ENCODE peak calls at places on chromosomes 3 and 15, in nine cellular contexts. Y is mammary epithelial cell, X is endodermal cell, C is gastrocnemius medialis, O is suprapubic skin, S is ovary, W is neuronal stem cell, N is colonic mucosa, H is lung. M is an unnamed sample.

GRCh38 chr3:186472466-186473008 is 71.6 kb downstream of the CRYGS start:
- DNase-seq in X (no peak), Y (no peak), N (no peak), H (no peak), C (no peak), W (no peak), S (no peak), O (no peak), M (no peak)

GRCh38 chr3:51796859-51797258 is 17.8 kb upstream of the IQCF6 start:
- DNase-seq in W (no peak), Y (peak; percentile 30), N (no peak), X (no peak), C (no peak), S (no peak), H (no peak), O (no peak), M (no peak)

GRCh38 chr3:126474498-126475410 is 937 bp downstream of the ZXDC start:
- DNase-seq in X (peak; percentile 81), O (peak; percentile 75), Y (peak; percentile 40), N (peak; percentile 42), C (peak; percentile 66), W (peak; percentile 30), H (peak; percentile 56), S (peak; percentile 27), M (peak; percentile 30)

GRCh38 chr3:169028716-169029115 is 634.8 kb downstream of the MECOM start:
- DNase-seq in C (no peak), H (no peak), X (no peak), N (no peak), O (no peak), Y (peak; percentile 85), S (no peak), W (no peak), M (no peak)

GRCh38 chr3:38153986-38154608 is 11.2 kb upstream of the OXSR1 start:
- DNase-seq in O (no peak), N (no peak), W (no peak), C (no peak), S (no peak), X (no peak), H (no peak), Y (peak; percentile 94), M (no peak)

GRCh38 chr3:159904455-159904854 is 84.2 kb upstream of the IL12A start:
- DNase-seq in C (no peak), N (no peak), Y (no peak), H (no peak), X (no peak), S (no peak), O (no peak), W (no peak), M (no peak)

GRCh38 chr3:122502139-122502538 is 12.6 kb downstream of the KPNA1 start:
- DNase-seq in N (no peak), C (no peak), H (no peak), X (no peak), W (no peak), Y (no peak), O (no peak), S (no peak), M (no peak)

GRCh38 chr15:68227806-68228142 is 1.8 kb downstream of the CLN6 start:
- DNase-seq in Y (no peak), S (no peak), C (no peak), X (no peak), W (no peak), N (no peak), O (peak; percentile 46), H (no peak), M (no peak)

GRCh38 chr3:153166206-153166605 is 4.2 kb downstream of the RAP2B start:
- DNase-seq in N (no peak), S (no peak), W (no peak), H (no peak), Y (peak; percentile 50), O (no peak), C (no peak), X (no peak), M (no peak)

GRCh38 chr3:55481067-55481917 is 5.8 kb downstream of the WNT5A start:
- DNase-seq in X (peak; percentile 69), C (no peak), H (no peak), S (peak; percentile 45), W (peak; percentile 14), N (peak; percentile 30), O (peak; percentile 61), Y (no peak), M (no peak)

GRCh38 chr3:160296591-160296990 is 71.4 kb downstream of the C3orf80 start:
- DNase-seq in S (no peak), N (no peak), H (no peak), Y (no peak), W (no peak), C (no peak), O (no peak), X (no peak), M (no peak)

GRCh38 chr3:156682491-156682890 is 8.1 kb downstream of the TIPARP start:
- DNase-seq in Y (no peak), H (no peak), N (no peak), W (no peak), O (no peak), X (no peak), C (no peak), S (no peak), M (peak; percentile 16)

DNA sequence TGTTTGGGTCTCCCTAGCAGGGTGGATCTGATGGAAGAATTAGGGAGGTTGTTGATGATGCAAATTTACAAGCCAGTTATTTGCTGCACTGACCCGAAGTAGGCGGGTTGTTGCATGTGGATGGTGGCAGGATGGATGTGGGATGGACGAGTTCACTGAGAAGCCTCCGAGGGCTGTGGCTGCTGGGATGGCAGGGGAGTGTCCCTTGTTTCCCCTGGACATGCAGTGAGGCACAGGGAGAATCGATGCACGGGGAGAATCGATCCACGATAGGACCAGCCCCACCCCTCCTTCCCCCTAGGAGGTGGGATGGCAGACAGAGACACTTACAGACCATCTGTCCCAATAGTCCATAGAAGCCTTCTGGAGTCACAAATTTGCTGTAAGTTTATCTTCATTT is 31.0 kb upstream of the KLF13 start:
- DNase-seq in H (peak; percentile 13), O (peak; percentile 42), X (no peak), W (no peak), C (no peak), Y (no peak), N (no peak), S (no peak), M (no peak)
- H3K27ac ChIP-seq in H (no peak overlapping the region), O (no peak overlapping the region), X (no peak overlapping the region), W (no peak overlapping the region), C (no peak overlapping the region), Y (no peak overlapping the region), N (no peak overlapping the region), S (no peak overlapping the region), M (no peak overlapping the region)

GRCh38 chr3:143414571-143415253 is 295.1 kb downstream of the CHST2 start:
- DNase-seq in W (no peak), H (no peak), O (no peak), C (no peak), N (no peak), S (no peak), Y (no peak), X (no peak), M (no peak)

GRCh38 chr3:143408771-143409170 is 289.2 kb downstream of the CHST2 start:
- DNase-seq in Y (no peak), W (no peak), N (no peak), O (no peak), C (no peak), S (no peak), H (no peak), X (no peak), M (no peak)

GRCh38 chr3:143412084-143412483 is 292.5 kb downstream of the CHST2 start:
- DNase-seq in W (no peak), C (no peak), Y (no peak), S (no peak), H (no peak), O (no peak), N (no peak), X (no peak), M (no peak)

GRCh38 chr3:143416229-143416628 is 296.7 kb downstream of the CHST2 start:
- DNase-seq in W (no peak), H (no peak), N (no peak), X (no peak), O (no peak), S (no peak), C (no peak), Y (no peak), M (no peak)

DNA sequence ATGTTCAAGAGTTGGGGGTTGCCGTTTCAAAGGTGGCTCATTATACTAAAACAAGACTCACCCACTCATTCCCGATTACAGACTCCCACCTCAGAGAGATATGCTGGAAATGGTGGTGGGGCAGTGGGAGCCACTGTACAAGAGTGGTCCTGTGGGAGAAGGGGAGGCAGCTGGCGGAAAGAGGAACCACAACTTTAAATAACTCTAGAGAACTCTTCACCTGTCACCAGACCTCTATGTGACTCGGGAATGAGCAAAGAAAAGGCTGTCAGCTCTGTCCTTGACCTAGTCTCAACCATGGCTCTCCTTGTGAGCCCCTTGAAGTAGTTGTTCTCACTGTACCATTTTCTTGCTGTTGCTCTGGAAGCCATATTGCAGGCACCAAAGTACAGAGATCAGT is 293.8 kb downstream of the CHST2 start:
- DNase-seq in C (no peak), N (no peak), W (no peak), Y (no peak), S (no peak), X (no peak), O (no peak), H (no peak), M (no peak)
- H3K4me3 ChIP-seq in C (no peak overlapping the region), N (no peak overlapping the region), W (no peak overlapping the region), Y (no peak overlapping the region), S (no peak overlapping the region), X (no peak overlapping the region), O (no peak overlapping the region), H (no peak overlapping the region), M (no peak overlapping the region)

GRCh38 chr3:133944641-133945441 is 49.2 kb upstream of the RAB6B start:
- DNase-seq in W (no peak), X (peak; percentile 37), N (no peak), C (no peak), H (peak; percentile 43), S (no peak), O (peak; percentile 63), Y (peak; percentile 91), M (peak; percentile 67)
- H3K27ac ChIP-seq in W (no peak overlapping the region), X (no peak overlapping the region), N (no peak overlapping the region), C (peak overlapping the region; percentile 53), H (peak overlapping the region; percentile 82), S (no peak overlapping the region), O (peak overlapping the region; percentile 79), Y (no peak overlapping the region), M (no peak overlapping the region)

DNA sequence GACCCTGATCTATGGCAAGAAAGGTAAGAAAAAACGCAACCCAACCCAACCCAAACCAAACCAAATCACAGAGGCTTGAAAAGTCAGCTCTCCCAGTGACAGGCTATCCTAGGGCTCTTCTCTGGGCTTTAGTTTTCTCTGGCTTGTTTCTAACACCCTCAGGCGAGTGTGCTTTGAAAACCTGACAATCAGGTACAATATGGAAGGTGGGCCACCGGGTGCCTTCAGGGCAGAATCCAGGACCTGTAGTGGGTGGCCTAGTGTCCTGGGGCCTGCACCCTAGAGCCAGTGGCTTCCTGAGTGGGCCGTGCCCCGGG is 46.8 kb downstream of the BHLHE40 start:
- DNase-seq in O (no peak), C (no peak), N (no peak), X (no peak), W (no peak), H (no peak), S (no peak), Y (no peak), M (peak; percentile 14)
- H3K4me3 ChIP-seq in O (peak overlapping the region; percentile 48), C (peak overlapping the region; percentile 84), N (peak overlapping the region; percentile 41), X (no peak overlapping the region), W (peak overlapping the region; percentile 53), H (no peak overlapping the region), S (peak overlapping the region; percentile 47), Y (peak overlapping the region; percentile 44), M (peak overlapping the region; percentile 59)